ENCODE peak calls at places on chromosomes 5 and 9, in five cellular contexts. V is heart right ventricle, O is GM13977, R is neural crest cell, C is fibroblast of pulmonary artery. E is an unnamed sample.

GRCh38 chr9:99112750-99113417 is 8.0 kb downstream of the TGFBR1 start:
- DNase-seq in V (no peak), O (no peak), R (no peak), C (no peak), E (no peak)

GRCh38 chr5:2905741-2906140 is 154.3 kb upstream of the IRX2 start:
- DNase-seq in V (no peak), O (no peak), R (no peak), C (no peak), E (no peak)

GRCh38 chr9:15373881-15374280 is 48.8 kb upstream of the SNAPC3 start:
- DNase-seq in V (no peak), O (no peak), R (no peak), C (peak; percentile 8), E (no peak)

GRCh38 chr5:170313344-170313743 is 15.8 kb upstream of the LCP2 start:
- DNase-seq in V (no peak), O (no peak), R (no peak), C (no peak), E (no peak)

GRCh38 chr9:117096138-117096537 is 318.7 kb downstream of the ASTN2 start:
- DNase-seq in V (no peak), O (no peak), R (no peak), C (no peak), E (no peak)

GRCh38 chr9:99682378-99682777 is 139.3 kb upstream of the NR4A3 start:
- DNase-seq in V (no peak), O (no peak), R (no peak), C (no peak), E (no peak)

GRCh38 chr5:78698218-78698751 is 49.7 kb upstream of the LHFPL2 start:
- DNase-seq in V (peak; percentile 53), O (no peak), R (no peak), C (peak; percentile 79), E (no peak)

GRCh38 chr5:143194206-143194605 is 209.3 kb downstream of the NR3C1 start:
- DNase-seq in V (no peak), O (no peak), R (no peak), C (peak; percentile 57), E (no peak)

GRCh38 chr5:173324115-173325001 is 3.9 kb downstream of the STC2 start:
- DNase-seq in V (peak; percentile 81), O (peak; percentile 49), R (no peak), C (peak; percentile 95), E (no peak)

GRCh38 chr9:74555015-74555414 is 57.9 kb downstream of the RORB start:
- DNase-seq in V (no peak), O (no peak), R (no peak), C (no peak), E (no peak)

GRCh38 chr5:79109527-79110492 is 1.8 kb upstream of the BHMT start:
- DNase-seq in V (no peak), O (peak; percentile 61), R (no peak), C (no peak), E (peak; percentile 44)

GRCh38 chr5:161432798-161433197 is 113.7 kb downstream of the GABRB2 start:
- DNase-seq in V (no peak), O (no peak), R (no peak), C (no peak), E (no peak)

GRCh38 chr9:135299651-135300345 is 179.8 kb upstream of the PPP1R26 start:
- DNase-seq in V (no peak), O (no peak), R (no peak), C (no peak), E (no peak)

GRCh38 chr5:72187388-72188070 is 80.3 kb downstream of the MAP1B start:
- DNase-seq in V (no peak), O (no peak), R (no peak), C (no peak), E (no peak)

GRCh38 chr9:32631991-32632390 is 3.5 kb downstream of the TAF1L start:
- DNase-seq in V (no peak), O (no peak), R (no peak), C (no peak), E (no peak)

GRCh38 chr9:129333613-129333960 is 155.5 kb upstream of the IER5L start:
- DNase-seq in V (no peak), O (no peak), R (no peak), C (no peak), E (no peak)

GRCh38 chr5:43042176-43042625 is 2.1 kb upstream of the ANXA2R start:
- DNase-seq in V (peak; percentile 74), O (peak; percentile 66), R (peak; percentile 57), C (peak; percentile 74), E (peak; percentile 67)

GRCh38 chr9:136306691-136307208 is 2.9 kb upstream of the CCDC187 start:
- DNase-seq in V (no peak), O (no peak), R (no peak), C (no peak), E (no peak)

GRCh38 chr5:87845734-87846133 is 422.9 kb downstream of the TMEM161B start:
- DNase-seq in V (no peak), O (no peak), R (no peak), C (no peak), E (no peak)

GRCh38 chr5:173688708-173689107 is 72.3 kb upstream of the BOD1 start:
- DNase-seq in V (no peak), O (no peak), R (no peak), C (no peak), E (no peak)

GRCh38 chr9:124551472-124552339 is 44.5 kb upstream of the NR5A1 start:
- DNase-seq in V (peak; percentile 30), O (peak; percentile 36), R (peak; percentile 61), C (peak; percentile 70), E (peak; percentile 72)
- TF ChIP-seq CTCF in V (peak; percentile 70), O (peak; percentile 62), R (peak; percentile 87), C (peak; percentile 88), E (peak; percentile 70)

DNA sequence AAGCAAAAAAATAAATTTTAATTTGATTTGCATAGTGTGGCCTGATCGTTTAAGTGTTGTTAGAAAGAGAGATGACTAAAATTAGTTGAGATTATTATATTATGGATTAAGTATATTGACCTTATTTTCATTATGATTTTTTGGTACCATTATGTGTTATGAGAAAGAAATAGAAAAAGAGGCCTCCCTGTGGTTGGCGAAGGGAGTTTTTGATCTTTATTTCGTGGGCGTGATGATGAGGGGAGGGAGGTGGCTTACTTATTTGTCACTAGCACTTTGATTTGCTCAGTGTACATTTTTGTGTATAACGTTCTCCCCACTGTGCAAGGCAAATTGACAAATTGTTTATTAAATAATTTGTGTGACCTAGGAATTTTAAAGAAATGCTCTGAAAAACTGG is 2.8 kb downstream of the DAPK1 start:
- DNase-seq in V (no peak), O (peak; percentile 51), R (no peak), C (no peak), E (no peak)
- TF ChIP-seq CTCF in V (no peak), O (no peak), R (peak; percentile 59), C (peak; percentile 24), E (no peak)

GRCh38 chr5:96729156-96729555 is 67.0 kb downstream of the CAST start:
- DNase-seq in V (no peak), O (no peak), R (no peak), C (no peak), E (no peak)
- TF ChIP-seq CTCF in V (peak; percentile 37), O (no peak), R (peak; percentile 46), C (peak; percentile 36), E (no peak)

GRCh38 chr5:133075572-133076536 is 24.0 kb downstream of the HSPA4 start:
- DNase-seq in V (no peak), O (no peak), R (no peak), C (no peak), E (no peak)

GRCh38 chr5:133081716-133082115 is 29.9 kb downstream of the HSPA4 start:
- DNase-seq in V (no peak), O (no peak), R (no peak), C (no peak), E (no peak)

GRCh38 chr5:133082128-133082527 is 30.3 kb downstream of the HSPA4 start:
- DNase-seq in V (no peak), O (no peak), R (no peak), C (no peak), E (no peak)

GRCh38 chr5:133081036-133081435 is 29.2 kb downstream of the HSPA4 start:
- DNase-seq in V (no peak), O (no peak), R (no peak), C (no peak), E (no peak)

GRCh38 chr5:133079048-133079447 is 27.2 kb downstream of the HSPA4 start:
- DNase-seq in V (no peak), O (no peak), R (no peak), C (peak; percentile 21), E (no peak)
- TF ChIP-seq CTCF in V (no peak), O (no peak), R (no peak), C (no peak), E (no peak)

E was measured in endothelial cell.